ENCODE peak calls at places on chromosomes 6 and 20, in four cellular contexts. T is CD4-positive, alpha-beta T cell; Z is NCI-H1105; E is putamen. O is an unnamed sample.

GRCh38 chr6:164142312-164142711 is 727.8 kb downstream of the QKI start:
- DNase-seq in T (no peak), Z (no peak), E (no peak), O (no peak)

GRCh38 chr6:144778056-144778455 is 492.9 kb downstream of the UTRN start:
- DNase-seq in T (no peak), Z (no peak), E (no peak), O (no peak)

GRCh38 chr6:168043848-168044415 is 35.1 kb downstream of the FRMD1 start:
- DNase-seq in T (no peak), Z (no peak), E (no peak), O (no peak)

GRCh38 chr20:57695012-57695411 is 14.8 kb downstream of the PMEPA1 start:
- DNase-seq in T (no peak), Z (no peak), E (no peak), O (no peak)

GRCh38 chr6:139427199-139427598 is 52.8 kb upstream of the CITED2 start:
- DNase-seq in T (no peak), Z (no peak), E (no peak), O (no peak)

GRCh38 chr20:36574278-36575065 is 1.1 kb downstream of the TGIF2 start:
- DNase-seq in T (peak; percentile 35), Z (no peak), E (no peak), O (no peak)

GRCh38 chr6:135667694-135668455 is 170.3 kb upstream of the AHI1 start:
- DNase-seq in T (no peak), Z (no peak), E (no peak), O (peak; percentile 18)

GRCh38 chr20:13274311-13274965 is 53.4 kb downstream of the ISM1 start:
- DNase-seq in T (no peak), Z (peak; percentile 53), E (no peak), O (no peak)

GRCh38 chr6:105138141-105138540 is 41.7 kb downstream of the POPDC3 start:
- DNase-seq in T (no peak), Z (no peak), E (no peak), O (no peak)

GRCh38 chr6:114874384-114874783 is 531.6 kb upstream of the HS3ST5 start:
- DNase-seq in T (no peak), Z (no peak), E (no peak), O (no peak)

GRCh38 chr6:53579338-53579737 is 34.4 kb upstream of the GCLC start:
- DNase-seq in T (no peak), Z (no peak), E (no peak), O (no peak)

GRCh38 chr20:44752099-44752931 is 6.7 kb downstream of the KCNK15 start:
- DNase-seq in T (no peak), Z (no peak), E (no peak), O (no peak)

GRCh38 chr6:145756170-145756662 is 20.9 kb upstream of the EPM2A start:
- DNase-seq in T (no peak), Z (peak; percentile 44), E (no peak), O (no peak)

GRCh38 chr6:25175216-25175615 is 104.0 kb upstream of the CARMIL1 start:
- DNase-seq in T (no peak), Z (no peak), E (no peak), O (no peak)

GRCh38 chr6:25054469-25054868 is 118.7 kb upstream of the RIPOR2 start:
- DNase-seq in T (no peak), Z (no peak), E (no peak), O (no peak)

GRCh38 chr20:7760261-7761048 is 179.8 kb downstream of the HAO1 start:
- DNase-seq in T (no peak), Z (no peak), E (no peak), O (no peak)

GRCh38 chr6:75266716-75267291 is 17.8 kb downstream of the TMEM30A start:
- DNase-seq in T (no peak), Z (peak; percentile 30), E (peak; percentile 46), O (peak; percentile 56)

GRCh38 chr20:13105864-13106457 is 97.2 kb downstream of the SPTLC3 start:
- DNase-seq in T (no peak), Z (peak; percentile 5), E (no peak), O (peak; percentile 27)

GRCh38 chr20:33740189-33740588 is 8.4 kb downstream of the ZNF341 start:
- DNase-seq in T (no peak), Z (no peak), E (no peak), O (no peak)

GRCh38 chr20:49590163-49591017 is 22.5 kb upstream of the PTGIS start:
- DNase-seq in T (no peak), Z (no peak), E (no peak), O (no peak)

GRCh38 chr6:83854766-83855165 is 1.6 kb downstream of the RIPPLY2 start:
- DNase-seq in T (no peak), Z (no peak), E (no peak), O (no peak)

GRCh38 chr6:44670146-44670545 is 282.6 kb downstream of the CDC5L start:
- DNase-seq in T (no peak), Z (no peak), E (no peak), O (no peak)

GRCh38 chr20:3681352-3681930 is 369 bp downstream of the ADAM33 start:
- DNase-seq in T (no peak), Z (no peak), E (no peak), O (no peak)

GRCh38 chr6:16810411-16810810 is 49.2 kb upstream of the ATXN1 start:
- DNase-seq in T (no peak), Z (no peak), E (no peak), O (no peak)

GRCh38 chr6:29797120-29797519 is 30.5 kb upstream of the HLA-G start:
- DNase-seq in T (no peak), Z (no peak), E (no peak), O (no peak)

GRCh38 chr6:122033564-122034181 is 365.8 kb upstream of the HSF2 start:
- DNase-seq in T (no peak), Z (peak; percentile 81), E (peak; percentile 35), O (peak; percentile 62)

O was measured in Ammon's horn.